ENCODE peak calls at places on chromosomes 2 and 18, in seven cellular contexts. G is K562, C is fibroblast of lung, N is endothelial cell of umbilical vein, J is mammary epithelial cell, E is keratinocyte, B is hepatocyte. S is an unnamed sample. For H3K4me1, the result is how much of the 10 kb centered on the place peaks cover.

GRCh38 chr2:216445489-216445888 is 33.2 kb downstream of the SMARCAL1 start:
- DNase-seq in J (no peak), E (no peak), B (no peak), G (no peak), C (peak), N (peak), S (peak)

GRCh38 chr2:14743883-14744282 is 111.4 kb downstream of the LRATD1 start:
- DNase-seq in J (peak), B (peak), E (peak), N (no peak), C (no peak), G (no peak), S (no peak)

GRCh38 chr2:236675051-236675450 is 105.4 kb downstream of the ACKR3 start:
- DNase-seq in G (no peak), J (peak), B (no peak), C (peak), E (no peak), N (no peak), S (no peak)

GRCh38 chr2:21333694-21334093 is 209.9 kb downstream of the TDRD15 start:
- DNase-seq in N (no peak), G (no peak), C (no peak), B (no peak), J (peak), E (no peak), S (no peak)

GRCh38 chr2:222000326-222000725 is 298.5 kb downstream of the PAX3 start:
- DNase-seq in B (no peak), N (no peak), E (peak), G (no peak), J (peak), C (peak), S (no peak)

GRCh38 chr2:8539743-8540551 is 141.9 kb upstream of the ID2 start:
- DNase-seq in J (no peak), B (peak), E (no peak), N (no peak), G (no peak), C (no peak), S (no peak)

GRCh38 chr2:97936199-97936598 is 59.5 kb downstream of the TMEM131 start:
- DNase-seq in G (no peak), E (no peak), J (no peak), B (peak), N (no peak), C (no peak), S (no peak)

GRCh38 chr2:9002637-9003365 is 683 bp downstream of the MBOAT2 start:
- DNase-seq in E (no peak), B (peak), N (peak), C (peak), G (no peak), J (peak), S (peak)

GRCh38 chr18:23689616-23690504 is 607 bp downstream of the LAMA3 start:
- DNase-seq in B (peak), C (no peak), G (no peak), E (no peak), N (peak), J (peak), S (no peak)

GRCh38 chr18:27411911-27412310 is 226.8 kb upstream of the CHST9 start:
- DNase-seq in C (peak), G (no peak), B (no peak), E (no peak), J (peak), N (no peak), S (no peak)

GRCh38 chr2:239695106-239695727 is 294.4 kb upstream of the HDAC4 start:
- DNase-seq in N (no peak), G (no peak), E (no peak), B (no peak), C (no peak), J (no peak), S (no peak)

GRCh38 chr2:240491483-240491882 is 56.0 kb downstream of the GPC1 start:
- DNase-seq in N (no peak), G (no peak), B (no peak), J (no peak), E (no peak), C (no peak), S (no peak)

GRCh38 chr2:156647377-156648010 is 211.3 kb downstream of the GPD2 start:
- DNase-seq in G (no peak), B (no peak), E (no peak), N (no peak), C (no peak), J (no peak), S (no peak)

GRCh38 chr2:231241755-231242507 is 43.5 kb downstream of the ARMC9 start:
- DNase-seq in J (no peak), E (no peak), G (no peak), N (no peak), B (no peak), C (no peak), S (no peak)

GRCh38 chr2:213145723-213146242 is 5.6 kb downstream of the IKZF2 start:
- DNase-seq in C (no peak), B (no peak), N (no peak), G (no peak), J (no peak), E (no peak), S (no peak)

GRCh38 chr2:207692206-207693065 is 19.0 kb upstream of the CCNYL1 start:
- DNase-seq in G (peak), E (no peak), N (peak), C (peak), B (peak), J (no peak), S (peak)

GRCh38 chr18:43751203-43751602 is 473.9 kb upstream of the SYT4 start:
- DNase-seq in E (no peak), J (no peak), B (no peak), G (no peak), C (peak), N (no peak), S (peak)

GRCh38 chr2:50059462-50059861 is 905.1 kb upstream of the FSHR start:
- DNase-seq in E (no peak), G (no peak), C (no peak), N (no peak), J (no peak), B (no peak), S (no peak)

GRCh38 chr2:73418343-73418742 is 32.7 kb downstream of the ALMS1 start:
- DNase-seq in C (peak), J (peak), G (no peak), B (peak), N (no peak), E (no peak), S (peak)

GRCh38 chr18:63559567-63560491 is 17.7 kb downstream of the SERPINB12 start:
- DNase-seq in E (no peak), J (peak), G (no peak), B (no peak), N (no peak), C (no peak), S (no peak)

GRCh38 chr18:42447688-42448087 is 492.7 kb downstream of the PIK3C3 start:
- DNase-seq in J (no peak), B (no peak), G (no peak), E (no peak), C (no peak), N (no peak), S (no peak)

GRCh38 chr18:30328839-30329238 is 713.7 kb downstream of the DSC3 start:
- DNase-seq in E (peak), G (no peak), J (peak), C (peak), N (no peak), B (no peak), S (no peak)
- TF ChIP-seq EZH2 in E (no peak), G (no peak), J (no peak), C (no peak), N (no peak), B (no peak), S (no peak)

DNA sequence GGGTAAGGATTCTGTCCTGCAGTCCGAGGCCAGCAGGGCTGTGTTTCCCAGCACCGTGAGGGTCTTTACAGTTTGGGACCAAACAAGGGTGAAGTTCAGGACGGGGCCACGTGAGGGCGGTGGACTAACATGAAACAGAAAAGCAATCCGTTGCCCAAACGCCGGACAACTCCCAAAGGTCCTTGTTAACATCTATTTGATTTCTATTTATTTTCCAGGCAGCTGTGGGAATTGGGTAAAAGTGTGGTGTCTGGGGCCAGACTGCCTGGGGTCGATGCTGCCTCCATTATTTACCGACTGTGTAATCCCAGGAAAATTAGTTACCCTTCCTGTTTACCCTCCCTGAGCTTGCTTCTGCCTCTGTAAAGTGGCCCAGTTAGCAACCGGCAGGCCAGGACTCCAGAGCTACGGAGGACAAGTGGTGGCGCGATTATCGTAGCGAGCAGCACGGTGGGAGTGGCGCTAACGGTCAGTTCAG is 66.3 kb upstream of the TCF7L1 start:
- DNase-seq in E (no peak), N (peak), C (peak), B (peak), G (peak), J (peak), S (peak)
- H3K4me1 ChIP-seq in E (under half), N (under half), C (under half), B (under half), G (under half), J (under half), S (under half)

GRCh38 chr2:43233218-43234212 is 7.1 kb upstream of the ZFP36L2 start:
- DNase-seq in G (no peak), J (no peak), B (no peak), E (no peak), N (no peak), C (no peak), S (no peak)
- H3K27ac ChIP-seq in G (no peak), J (no peak), B (no peak), E (no peak), N (no peak), C (no peak), S (no peak)

GRCh38 chr2:176139170-176139611 is 9.7 kb downstream of the HOXD8 start:
- DNase-seq in N (peak), C (no peak), B (no peak), G (no peak), E (no peak), J (no peak), S (peak)
- TF ChIP-seq EZH2 in N (no peak), C (peak), B (no peak), G (no peak), E (no peak), J (no peak), S (no peak)

GRCh38 chr2:164770421-164770916 is 71.2 kb downstream of the COBLL1 start:
- DNase-seq in C (no peak), N (peak), J (no peak), B (no peak), G (no peak), E (no peak), S (no peak)
- H3K4me1 ChIP-seq in C (under half), N (under half), J (under half), B (under half), G (under half), E (under half), S (under half)